ENCODE peak calls at places on chromosomes 2 and 18, in four cellular contexts. One of them, this sample, is unnamed.

GRCh38 chr2:46490521-46491141 is 11.3 kb downstream of the TMEM247 start:
- DNase-seq in cardiac fibroblast: peak; percentile 68
- DNase-seq in tibial nerve: peak; percentile 25
- DNase-seq in left lung: no peak
- DNase-seq in this sample: no peak

GRCh38 chr2:212659441-212659840 is 120.8 kb upstream of the ERBB4 start:
- DNase-seq in cardiac fibroblast: no peak
- DNase-seq in tibial nerve: no peak
- DNase-seq in left lung: no peak
- DNase-seq in this sample: no peak

GRCh38 chr18:64994370-64994769 is 756.4 kb upstream of the CDH7 start:
- DNase-seq in cardiac fibroblast: no peak
- DNase-seq in tibial nerve: no peak
- DNase-seq in left lung: no peak
- DNase-seq in this sample: no peak

GRCh38 chr2:5365871-5366461 is 326.2 kb upstream of the SOX11 start:
- DNase-seq in cardiac fibroblast: peak; percentile 3
- DNase-seq in tibial nerve: peak; percentile 37
- DNase-seq in left lung: peak; percentile 89
- DNase-seq in this sample: peak; percentile 93

GRCh38 chr2:46377287-46377605 is 80.0 kb downstream of the EPAS1 start:
- DNase-seq in cardiac fibroblast: no peak
- DNase-seq in tibial nerve: no peak
- DNase-seq in left lung: no peak
- DNase-seq in this sample: no peak

GRCh38 chr18:22977847-22978701 is 44.9 kb downstream of the RBBP8 start:
- DNase-seq in cardiac fibroblast: peak; percentile 82
- DNase-seq in tibial nerve: no peak
- DNase-seq in left lung: no peak
- DNase-seq in this sample: no peak

GRCh38 chr2:12318427-12319057 is 398.2 kb upstream of the TRIB2 start:
- DNase-seq in cardiac fibroblast: no peak
- DNase-seq in tibial nerve: no peak
- DNase-seq in left lung: no peak
- DNase-seq in this sample: no peak

GRCh38 chr2:39218401-39218800 is 25.4 kb downstream of the CDKL4 start:
- DNase-seq in cardiac fibroblast: no peak
- DNase-seq in tibial nerve: no peak
- DNase-seq in left lung: no peak
- DNase-seq in this sample: no peak

GRCh38 chr2:70501728-70502127 is 51.9 kb downstream of the TGFA start:
- DNase-seq in cardiac fibroblast: no peak
- DNase-seq in tibial nerve: no peak
- DNase-seq in left lung: no peak
- DNase-seq in this sample: no peak

GRCh38 chr18:8847900-8848299 is 142.5 kb downstream of the MTCL1 start:
- DNase-seq in cardiac fibroblast: peak; percentile 43
- DNase-seq in tibial nerve: no peak
- DNase-seq in left lung: no peak
- DNase-seq in this sample: no peak

GRCh38 chr2:41400057-41400665 is 647.7 kb upstream of the PKDCC start:
- DNase-seq in cardiac fibroblast: peak; percentile 19
- DNase-seq in tibial nerve: no peak
- DNase-seq in left lung: no peak
- DNase-seq in this sample: no peak

GRCh38 chr2:205527801-205528200 is 154.5 kb upstream of the NRP2 start:
- DNase-seq in cardiac fibroblast: no peak
- DNase-seq in tibial nerve: no peak
- DNase-seq in left lung: no peak
- DNase-seq in this sample: no peak

GRCh38 chr2:8929128-8929527 is 74.4 kb downstream of the MBOAT2 start:
- DNase-seq in cardiac fibroblast: no peak
- DNase-seq in tibial nerve: no peak
- DNase-seq in left lung: no peak
- DNase-seq in this sample: no peak

GRCh38 chr18:55152801-55153200 is 193.5 kb upstream of the CCDC68 start:
- DNase-seq in cardiac fibroblast: peak; percentile 12
- DNase-seq in tibial nerve: no peak
- DNase-seq in left lung: no peak
- DNase-seq in this sample: no peak

GRCh38 chr2:112483047-112483473 is 1.1 kb downstream of the TTL start:
- DNase-seq in cardiac fibroblast: peak; percentile 55
- DNase-seq in tibial nerve: no peak
- DNase-seq in left lung: no peak
- DNase-seq in this sample: no peak

GRCh38 chr2:95381212-95382127 is 21.0 kb upstream of the FAHD2A start:
- DNase-seq in cardiac fibroblast: no peak
- DNase-seq in tibial nerve: no peak
- DNase-seq in left lung: no peak
- DNase-seq in this sample: no peak

GRCh38 chr2:180322781-180323180 is 315.7 kb upstream of the CWC22 start:
- DNase-seq in cardiac fibroblast: peak; percentile 16
- DNase-seq in tibial nerve: no peak
- DNase-seq in left lung: no peak
- DNase-seq in this sample: no peak

GRCh38 chr2:157328133-157328532 is 2.5 kb upstream of the ERMN start:
- DNase-seq in cardiac fibroblast: no peak
- DNase-seq in tibial nerve: no peak
- DNase-seq in left lung: no peak
- DNase-seq in this sample: no peak

GRCh38 chr2:138515084-138515483 is 13.5 kb downstream of the SPOPL start:
- DNase-seq in cardiac fibroblast: peak; percentile 17
- DNase-seq in tibial nerve: no peak
- DNase-seq in left lung: no peak
- DNase-seq in this sample: no peak

GRCh38 chr2:223306371-223306770 is 254.4 kb downstream of the KCNE4 start:
- DNase-seq in cardiac fibroblast: peak; percentile 46
- DNase-seq in tibial nerve: no peak
- DNase-seq in left lung: no peak
- DNase-seq in this sample: no peak

GRCh38 chr2:239148495-239149200 is 252.2 kb downstream of the HDAC4 start:
- DNase-seq in cardiac fibroblast: no peak
- DNase-seq in tibial nerve: no peak
- DNase-seq in left lung: peak; percentile 45
- DNase-seq in this sample: peak; percentile 7

GRCh38 chr2:64273524-64274398 is 129.5 kb upstream of the PELI1 start:
- DNase-seq in cardiac fibroblast: peak; percentile 83
- DNase-seq in tibial nerve: no peak
- DNase-seq in left lung: no peak
- DNase-seq in this sample: no peak

GRCh38 chr2:117536139-117536538 is 278.4 kb upstream of the DDX18 start:
- DNase-seq in cardiac fibroblast: no peak
- DNase-seq in tibial nerve: no peak
- DNase-seq in left lung: no peak
- DNase-seq in this sample: no peak

GRCh38 chr2:98123286-98123685 is 36.3 kb downstream of the VWA3B start:
- DNase-seq in cardiac fibroblast: no peak
- DNase-seq in tibial nerve: no peak
- DNase-seq in left lung: no peak
- DNase-seq in this sample: no peak

GRCh38 chr2:56127013-56127772 is 56.6 kb upstream of the CCDC85A start:
- DNase-seq in cardiac fibroblast: no peak
- DNase-seq in tibial nerve: no peak
- DNase-seq in left lung: no peak
- DNase-seq in this sample: no peak

GRCh38 chr18:54790109-54790508 is 38.2 kb upstream of the RAB27B start:
- DNase-seq in cardiac fibroblast: no peak
- DNase-seq in tibial nerve: no peak
- DNase-seq in left lung: no peak
- DNase-seq in this sample: no peak

GRCh38 chr2:208064220-208064951 is 39.1 kb upstream of the PLEKHM3 start:
- DNase-seq in cardiac fibroblast: peak; percentile 74
- DNase-seq in tibial nerve: no peak
- DNase-seq in left lung: no peak
- DNase-seq in this sample: no peak

GRCh38 chr2:233840520-233840919 is 13.8 kb downstream of the HJURP start:
- DNase-seq in cardiac fibroblast: no peak
- DNase-seq in tibial nerve: no peak
- DNase-seq in left lung: no peak
- DNase-seq in this sample: no peak

GRCh38 chr2:108169982-108170625 is 69.7 kb upstream of the SULT1C3 start:
- DNase-seq in cardiac fibroblast: peak; percentile 42
- DNase-seq in tibial nerve: no peak
- DNase-seq in left lung: no peak
- DNase-seq in this sample: no peak

GRCh38 chr2:182666674-182667320 is 49.3 kb upstream of the DNAJC10 start:
- DNase-seq in cardiac fibroblast: peak; percentile 50
- DNase-seq in tibial nerve: no peak
- DNase-seq in left lung: no peak
- DNase-seq in this sample: no peak

DNA sequence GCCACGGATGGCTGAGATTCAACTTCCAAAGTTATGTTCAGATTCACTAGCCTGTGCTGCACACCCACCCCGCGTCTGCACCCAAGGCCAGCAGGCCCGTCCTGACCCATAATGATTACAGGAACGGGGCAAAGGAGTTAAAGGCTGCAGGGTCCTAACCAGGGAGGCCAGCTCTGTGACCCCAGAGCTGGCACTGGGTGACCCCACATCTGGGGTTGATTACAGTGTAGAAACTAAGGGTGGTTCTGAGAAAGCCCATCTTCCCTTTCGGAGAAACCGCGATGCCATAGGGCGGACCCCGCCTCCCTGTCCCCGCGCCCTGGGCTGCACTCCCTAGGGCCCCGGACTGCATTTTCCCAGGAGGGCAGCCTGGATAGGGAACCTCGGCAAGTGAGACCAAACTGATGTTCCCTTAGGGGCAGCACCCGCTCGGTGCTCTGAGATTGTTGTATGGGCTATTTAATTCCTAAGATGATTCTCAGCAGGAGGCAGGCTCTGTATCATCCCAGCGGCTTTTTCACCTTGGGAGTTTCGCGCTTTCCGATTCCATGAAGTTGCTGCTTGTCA is 2.2 kb upstream of the GPR148 start:
- DNase-seq in cardiac fibroblast: no peak
- DNase-seq in tibial nerve: no peak
- DNase-seq in left lung: peak; percentile 33
- DNase-seq in this sample: no peak
- TF ChIP-seq CTCF in cardiac fibroblast: no peak
- TF ChIP-seq CTCF in tibial nerve: no peak
- TF ChIP-seq CTCF in left lung: no peak
- TF ChIP-seq CTCF in this sample: no peak

GRCh38 chr2:221552282-221552681 is 19.8 kb downstream of the EPHA4 start:
- DNase-seq in cardiac fibroblast: no peak
- DNase-seq in tibial nerve: no peak
- DNase-seq in left lung: no peak
- DNase-seq in this sample: no peak

GRCh38 chr2:221554769-221555510 is 17.2 kb downstream of the EPHA4 start:
- DNase-seq in cardiac fibroblast: peak; percentile 26
- DNase-seq in tibial nerve: no peak
- DNase-seq in left lung: no peak
- DNase-seq in this sample: no peak

GRCh38 chr2:221551864-221552263 is 20.2 kb downstream of the EPHA4 start:
- DNase-seq in cardiac fibroblast: no peak
- DNase-seq in tibial nerve: no peak
- DNase-seq in left lung: no peak
- DNase-seq in this sample: no peak

GRCh38 chr2:221555511-221555845 is 16.6 kb downstream of the EPHA4 start:
- DNase-seq in cardiac fibroblast: no peak
- DNase-seq in tibial nerve: no peak
- DNase-seq in left lung: no peak
- DNase-seq in this sample: no peak

DNA sequence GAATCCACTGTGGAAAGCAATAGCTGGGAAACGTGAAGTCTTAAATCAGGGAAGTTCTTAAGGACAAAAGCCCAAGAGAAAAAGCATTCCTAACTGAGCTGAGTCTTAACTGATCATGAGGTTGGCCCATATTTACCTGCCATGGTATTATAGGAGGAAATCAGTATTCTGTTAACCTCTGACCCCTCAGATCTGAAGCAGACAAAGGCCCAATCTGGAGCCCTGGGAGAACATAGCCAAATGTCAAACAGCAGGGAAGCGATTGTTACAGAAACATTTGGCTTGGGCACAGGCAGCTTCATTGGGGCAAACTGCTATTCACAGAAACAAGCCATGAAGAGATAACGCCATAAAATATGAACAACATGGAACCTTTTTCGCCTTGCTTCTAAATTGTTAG is 18.8 kb downstream of the EPHA4 start:
- DNase-seq in cardiac fibroblast: no peak
- DNase-seq in tibial nerve: no peak
- DNase-seq in left lung: no peak
- DNase-seq in this sample: no peak
- TF ChIP-seq CTCF in cardiac fibroblast: no peak
- TF ChIP-seq CTCF in tibial nerve: no peak
- TF ChIP-seq CTCF in left lung: no peak
- TF ChIP-seq CTCF in this sample: no peak

DNA sequence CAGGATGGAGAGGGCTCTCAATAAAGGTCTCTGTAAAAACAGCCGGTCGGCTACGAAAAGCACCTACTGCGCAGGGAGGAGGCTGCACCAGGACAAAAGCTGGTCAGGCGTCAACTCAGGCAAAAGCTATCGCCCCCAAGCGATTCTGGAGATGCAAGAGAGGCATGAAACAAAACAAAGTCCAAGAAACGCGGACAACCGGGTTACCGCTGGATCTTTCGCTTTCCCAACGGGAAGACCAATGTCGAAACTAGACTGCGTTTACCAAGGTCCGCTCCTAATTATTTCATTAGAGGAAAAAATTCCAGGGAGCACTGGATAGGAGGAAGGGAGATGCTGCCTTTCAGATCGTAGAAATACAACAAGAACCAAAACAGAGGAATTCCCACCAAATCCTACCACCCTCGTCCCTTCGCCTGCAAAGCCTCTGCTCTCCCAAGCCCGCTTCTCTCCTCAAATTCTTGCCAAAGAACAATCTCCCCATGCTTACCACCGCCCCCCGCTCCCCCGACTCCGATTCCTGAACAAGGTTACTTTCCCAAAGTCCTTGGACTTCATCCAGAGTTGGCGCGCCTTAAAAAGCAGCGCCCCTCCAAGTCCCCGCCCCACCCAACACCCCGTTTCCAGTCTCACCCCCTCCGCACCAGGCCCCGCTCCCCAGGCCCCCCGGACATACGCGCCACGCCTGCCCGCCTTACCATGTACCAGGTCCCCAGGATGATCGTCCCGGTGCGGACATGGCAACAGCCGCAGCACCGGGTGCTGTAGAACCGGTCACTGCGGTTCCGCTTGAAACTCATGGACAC is 513 bp downstream of the LAPTM4A start:
- DNase-seq in cardiac fibroblast: peak; percentile 74
- DNase-seq in tibial nerve: no peak
- DNase-seq in left lung: no peak
- DNase-seq in this sample: peak; percentile 30
- TF ChIP-seq CTCF in cardiac fibroblast: no peak
- TF ChIP-seq CTCF in tibial nerve: peak; percentile 6
- TF ChIP-seq CTCF in left lung: no peak
- TF ChIP-seq CTCF in this sample: no peak

GRCh38 chr2:191836471-191836852 is 10.4 kb downstream of the CAVIN2 start:
- DNase-seq in cardiac fibroblast: no peak
- DNase-seq in tibial nerve: no peak
- DNase-seq in left lung: no peak
- DNase-seq in this sample: no peak

GRCh38 chr2:191836853-191837769 is 9.8 kb downstream of the CAVIN2 start:
- DNase-seq in cardiac fibroblast: peak; percentile 29
- DNase-seq in tibial nerve: no peak
- DNase-seq in left lung: no peak
- DNase-seq in this sample: no peak

GRCh38 chr2:191833356-191833755 is 13.5 kb downstream of the CAVIN2 start:
- DNase-seq in cardiac fibroblast: no peak
- DNase-seq in tibial nerve: no peak
- DNase-seq in left lung: no peak
- DNase-seq in this sample: no peak

GRCh38 chr2:191835100-191835499 is 11.8 kb downstream of the CAVIN2 start:
- DNase-seq in cardiac fibroblast: no peak
- DNase-seq in tibial nerve: no peak
- DNase-seq in left lung: no peak
- DNase-seq in this sample: no peak

GRCh38 chr2:191835539-191836350 is 11.1 kb downstream of the CAVIN2 start:
- DNase-seq in cardiac fibroblast: no peak
- DNase-seq in tibial nerve: no peak
- DNase-seq in left lung: no peak
- DNase-seq in this sample: no peak
- TF ChIP-seq CTCF in cardiac fibroblast: no peak
- TF ChIP-seq CTCF in tibial nerve: no peak
- TF ChIP-seq CTCF in left lung: no peak
- TF ChIP-seq CTCF in this sample: no peak

This sample was measured in mesothelial cell of epicardium.